ENCODE peak calls at places on chromosomes 3 and 15, in six cellular contexts. K is esophagus squamous epithelium, O is body of pancreas, G is heart right ventricle, M is mammary epithelial cell, Q is A549. X is an unnamed sample.

GRCh38 chr3:83968386-83968785 is 990.4 kb upstream of the CADM2 start:
- DNase-seq in K (no peak), O (no peak), G (no peak), M (peak), Q (no peak), X (no peak)

GRCh38 chr3:34725774-34726173 is 913.6 kb upstream of the ARPP21 start:
- DNase-seq in K (no peak), O (no peak), G (no peak), M (no peak), Q (no peak), X (no peak)

GRCh38 chr3:94525039-94525438 is 462.2 kb downstream of the NSUN3 start:
- DNase-seq in K (no peak), O (peak), G (peak), M (peak), Q (no peak), X (no peak)

GRCh38 chr3:194009019-194009418 is 126.9 kb upstream of the HES1 start:
- DNase-seq in K (no peak), O (no peak), G (no peak), M (no peak), Q (no peak), X (no peak)

GRCh38 chr3:47867451-47868017 is 64.6 kb downstream of the DHX30 start:
- DNase-seq in K (no peak), O (no peak), G (no peak), M (no peak), Q (no peak), X (no peak)

GRCh38 chr3:143266512-143266911 is 146.9 kb downstream of the CHST2 start:
- DNase-seq in K (no peak), O (no peak), G (no peak), M (no peak), Q (no peak), X (no peak)

GRCh38 chr3:115855911-115856310 is 232.6 kb downstream of the GAP43 start:
- DNase-seq in K (no peak), O (no peak), G (no peak), M (no peak), Q (no peak), X (no peak)

GRCh38 chr15:35444557-35445204 is 101.3 kb downstream of the DPH6 start:
- DNase-seq in K (no peak), O (no peak), G (no peak), M (peak), Q (peak), X (peak)

GRCh38 chr3:95312650-95313049 is 1249.8 kb downstream of the NSUN3 start:
- DNase-seq in K (no peak), O (no peak), G (no peak), M (no peak), Q (no peak), X (no peak)

GRCh38 chr3:161423911-161424522 is 52.7 kb upstream of the SPTSSB start:
- DNase-seq in K (no peak), O (no peak), G (no peak), M (peak), Q (peak), X (peak)

GRCh38 chr3:35946857-35947514 is 307.7 kb downstream of the ARPP21 start:
- DNase-seq in K (no peak), O (peak), G (no peak), M (no peak), Q (no peak), X (no peak)

GRCh38 chr15:98776607-98777281 is 128.4 kb downstream of the IGF1R start:
- DNase-seq in K (no peak), O (peak), G (peak), M (peak), Q (no peak), X (peak)

GRCh38 chr15:85125056-85125661 is 143.5 kb downstream of the PDE8A start:
- DNase-seq in K (no peak), O (no peak), G (no peak), M (peak), Q (no peak), X (no peak)

GRCh38 chr3:16322189-16322588 is 57.2 kb downstream of the OXNAD1 start:
- DNase-seq in K (no peak), O (no peak), G (no peak), M (peak), Q (no peak), X (no peak)

GRCh38 chr3:105868745-105869530 is at the start of gene CBLB:
- DNase-seq in K (peak), O (peak), G (peak), M (peak), Q (peak), X (peak)

GRCh38 chr3:148682997-148683396 is 14.7 kb upstream of the AGTR1 start:
- DNase-seq in K (no peak), O (peak), G (peak), M (no peak), Q (no peak), X (no peak)

GRCh38 chr15:68794307-68794706 is 26.4 kb downstream of the ANP32A start:
- DNase-seq in K (no peak), O (no peak), G (no peak), M (no peak), Q (no peak), X (no peak)
- H3K4me3 ChIP-seq in K (no peak), O (no peak), G (no peak), M (no peak), Q (no peak), X (no peak)

GRCh38 chr3:64595253-64595694 is 92.5 kb downstream of the ADAMTS9 start:
- DNase-seq in K (no peak), O (peak), G (peak), M (peak), Q (no peak), X (no peak)
- H3K27ac ChIP-seq in K (no peak), O (no peak), G (no peak), M (no peak), Q (no peak), X (no peak)

GRCh38 chr15:92395557-92395956 is 1.9 kb downstream of the ST8SIA2 start:
- DNase-seq in K (no peak), O (no peak), G (no peak), M (no peak), Q (no peak), X (no peak)
- H3K4me3 ChIP-seq in K (no peak), O (no peak), G (no peak), M (no peak), Q (no peak), X (no peak)

DNA sequence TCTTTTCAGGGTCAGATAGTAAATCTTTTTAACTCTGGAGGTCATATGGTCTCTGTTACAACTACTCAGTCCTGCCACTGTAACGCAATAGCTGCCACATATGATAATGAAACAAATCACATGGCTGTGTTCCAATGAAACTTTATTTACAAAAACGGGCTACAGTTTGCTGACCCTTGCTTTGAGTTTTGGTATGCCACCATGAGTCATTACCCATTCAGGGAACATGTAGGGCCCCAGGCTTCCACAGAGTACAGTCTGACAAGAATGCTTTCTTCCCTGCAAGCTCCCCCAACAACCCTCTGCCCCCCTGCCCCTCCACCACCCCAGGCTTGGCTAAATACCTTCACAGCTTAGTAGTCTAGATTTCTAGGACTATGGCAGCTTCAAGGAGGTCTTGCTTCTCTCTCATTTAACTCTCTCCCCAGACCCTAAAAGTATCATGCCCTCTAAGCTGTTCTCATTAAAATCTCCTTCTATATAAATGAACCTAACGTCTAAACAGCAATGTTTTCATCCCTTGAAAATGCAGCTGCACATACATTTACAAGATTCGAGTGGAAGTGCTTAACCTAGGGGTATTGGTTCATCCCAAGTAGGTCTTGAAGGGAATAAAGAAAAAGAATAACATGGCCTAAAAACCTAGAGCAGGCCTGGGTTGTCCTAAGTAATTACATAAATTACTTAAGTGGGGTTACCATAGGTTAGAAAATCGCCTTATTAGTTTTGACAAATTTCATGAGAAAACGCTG is 117.8 kb upstream of the PRICKLE2 start:
- DNase-seq in K (no peak), O (no peak), G (no peak), M (peak), Q (peak), X (no peak)
- H3K27ac ChIP-seq in K (no peak), O (no peak), G (no peak), M (peak), Q (peak), X (no peak)

DNA sequence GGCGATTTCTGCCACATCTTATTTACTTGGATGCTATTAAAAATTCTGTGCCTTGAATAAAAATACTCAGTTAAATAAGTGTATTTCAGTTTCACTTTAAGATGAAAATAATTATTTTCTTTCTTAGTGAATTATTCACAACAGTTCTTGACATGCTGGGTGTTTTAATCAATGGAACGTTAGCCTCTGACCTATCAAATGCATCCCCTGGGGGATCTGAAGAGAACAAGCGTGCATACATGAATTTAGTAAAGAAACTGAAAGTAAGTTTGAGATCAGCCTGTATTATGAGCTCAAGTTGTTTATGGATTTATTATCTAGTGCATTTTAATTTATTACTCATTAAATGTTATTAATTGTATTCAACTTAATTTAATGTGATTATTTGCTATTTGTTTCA is 597 bp downstream of the P2RY12 start:
- DNase-seq in K (no peak), O (no peak), G (no peak), M (no peak), Q (no peak), X (no peak)
- H3K4me3 ChIP-seq in K (peak), O (no peak), G (peak), M (no peak), Q (no peak), X (no peak)

GRCh38 chr15:78065284-78065872 is 12.1 kb downstream of the TBC1D2B start:
- DNase-seq in K (no peak), O (peak), G (peak), M (peak), Q (no peak), X (no peak)

GRCh38 chr15:78064544-78064943 is 13.0 kb downstream of the TBC1D2B start:
- DNase-seq in K (no peak), O (no peak), G (no peak), M (no peak), Q (no peak), X (no peak)

GRCh38 chr15:78067328-78068241 is 9.9 kb downstream of the TBC1D2B start:
- DNase-seq in K (no peak), O (no peak), G (no peak), M (no peak), Q (no peak), X (no peak)

GRCh38 chr15:78063966-78064365 is 13.5 kb downstream of the TBC1D2B start:
- DNase-seq in K (no peak), O (no peak), G (no peak), M (no peak), Q (no peak), X (no peak)

GRCh38 chr15:78065973-78066946 is 11.3 kb downstream of the TBC1D2B start:
- DNase-seq in K (no peak), O (no peak), G (no peak), M (no peak), Q (no peak), X (no peak)
- H3K27ac ChIP-seq in K (peak), O (peak), G (peak), M (no peak), Q (no peak), X (peak)

GRCh38 chr3:126288314-126288713 is 68.9 kb downstream of the KLF15 start:
- DNase-seq in K (no peak), O (peak), G (peak), M (no peak), Q (no peak), X (no peak)
- H3K4me3 ChIP-seq in K (peak), O (no peak), G (peak), M (no peak), Q (no peak), X (no peak)

GRCh38 chr3:58305882-58306661 is at the start of the genes HTD2 and RPP14:
- DNase-seq in K (peak), O (peak), G (peak), M (peak), Q (peak), X (peak)

GRCh38 chr3:58306662-58307286 is 454 bp downstream of the HTD2 start:
- DNase-seq in K (no peak), O (peak), G (peak), M (peak), Q (peak), X (peak)

GRCh38 chr3:58308728-58309127 is 2.4 kb downstream of the HTD2 start:
- DNase-seq in K (no peak), O (no peak), G (peak), M (no peak), Q (no peak), X (no peak)
- H3K27ac ChIP-seq in K (no peak), O (no peak), G (no peak), M (no peak), Q (no peak), X (peak)

X was measured in CD4-positive, alpha-beta memory T cell.